ENCODE peak calls at places on chromosomes 13 and 19, in five cellular contexts. One of them, this sample, is unnamed.

GRCh38 chr19:58182577-58182988 is 278 bp upstream of the ZNF274 start:
- DNase-seq in HFF-Myc: no peak
- DNase-seq in ovary: no peak
- DNase-seq in AG04449: no peak
- DNase-seq in AG09309: peak
- DNase-seq in this sample: no peak

GRCh38 chr19:35149463-35149862 is 5.1 kb upstream of the FXYD5 start:
- DNase-seq in AG09309: no peak
- DNase-seq in HFF-Myc: no peak
- DNase-seq in ovary: no peak
- DNase-seq in AG04449: no peak
- DNase-seq in this sample: no peak

GRCh38 chr19:2250765-2251576 is 1.8 kb downstream of the AMH start:
- DNase-seq in AG09309: no peak
- DNase-seq in ovary: no peak
- DNase-seq in HFF-Myc: no peak
- DNase-seq in AG04449: no peak
- DNase-seq in this sample: no peak

GRCh38 chr19:28239270-28239669 is 973.7 kb downstream of the UQCRFS1 start:
- DNase-seq in HFF-Myc: no peak
- DNase-seq in AG09309: no peak
- DNase-seq in AG04449: no peak
- DNase-seq in ovary: no peak
- DNase-seq in this sample: no peak

GRCh38 chr13:99015606-99016520 is 38.0 kb upstream of the DOCK9 start:
- DNase-seq in ovary: no peak
- DNase-seq in HFF-Myc: no peak
- DNase-seq in AG09309: no peak
- DNase-seq in AG04449: no peak
- DNase-seq in this sample: no peak

GRCh38 chr19:928471-929259 is 2.8 kb downstream of the ARID3A start:
- DNase-seq in AG09309: no peak
- DNase-seq in HFF-Myc: no peak
- DNase-seq in AG04449: no peak
- DNase-seq in ovary: peak
- DNase-seq in this sample: no peak

GRCh38 chr13:110832205-110832479 is 82.7 kb downstream of the ANKRD10 start:
- DNase-seq in ovary: no peak
- DNase-seq in AG09309: no peak
- DNase-seq in HFF-Myc: no peak
- DNase-seq in AG04449: no peak
- DNase-seq in this sample: no peak

GRCh38 chr19:6632002-6632621 is 37.8 kb downstream of the TNFSF14 start:
- DNase-seq in AG04449: no peak
- DNase-seq in ovary: peak
- DNase-seq in HFF-Myc: peak
- DNase-seq in AG09309: peak
- DNase-seq in this sample: peak

GRCh38 chr13:20326276-20326675 is 94.2 kb upstream of the GJB6 start:
- DNase-seq in HFF-Myc: no peak
- DNase-seq in AG04449: no peak
- DNase-seq in ovary: no peak
- DNase-seq in AG09309: no peak
- DNase-seq in this sample: no peak

GRCh38 chr13:19289180-19289579 is 107.6 kb upstream of the TUBA3C start:
- DNase-seq in AG09309: no peak
- DNase-seq in HFF-Myc: no peak
- DNase-seq in AG04449: no peak
- DNase-seq in ovary: no peak
- DNase-seq in this sample: no peak

GRCh38 chr19:35048911-35049411 is 7.4 kb downstream of the HPN start:
- DNase-seq in AG04449: no peak
- DNase-seq in HFF-Myc: no peak
- DNase-seq in AG09309: no peak
- DNase-seq in ovary: no peak
- DNase-seq in this sample: no peak

GRCh38 chr19:35248310-35249145 is at the start of gene LSR:
- DNase-seq in AG04449: no peak
- DNase-seq in AG09309: no peak
- DNase-seq in ovary: peak
- DNase-seq in HFF-Myc: no peak
- DNase-seq in this sample: no peak

GRCh38 chr13:71695662-71696061 is 171.3 kb downstream of the DACH1 start:
- DNase-seq in HFF-Myc: no peak
- DNase-seq in AG04449: no peak
- DNase-seq in AG09309: no peak
- DNase-seq in ovary: no peak
- DNase-seq in this sample: no peak

GRCh38 chr19:48715681-48716171 is 3.8 kb downstream of the MAMSTR start:
- DNase-seq in HFF-Myc: no peak
- DNase-seq in AG09309: no peak
- DNase-seq in ovary: peak
- DNase-seq in AG04449: no peak
- DNase-seq in this sample: no peak

GRCh38 chr13:26710166-26710565 is 50.4 kb downstream of the GPR12 start:
- DNase-seq in AG04449: no peak
- DNase-seq in ovary: no peak
- DNase-seq in HFF-Myc: no peak
- DNase-seq in AG09309: no peak
- DNase-seq in this sample: no peak

GRCh38 chr19:42132030-42132628 is at the start of gene POU2F2:
- DNase-seq in ovary: no peak
- DNase-seq in AG09309: no peak
- DNase-seq in AG04449: no peak
- DNase-seq in HFF-Myc: no peak
- DNase-seq in this sample: no peak

GRCh38 chr19:12774588-12775555 is at the start of gene HOOK2:
- DNase-seq in ovary: peak
- DNase-seq in AG04449: no peak
- DNase-seq in AG09309: no peak
- DNase-seq in HFF-Myc: no peak
- DNase-seq in this sample: no peak

GRCh38 chr19:46759817-46760333 is 13.6 kb upstream of the STRN4 start:
- DNase-seq in AG04449: peak
- DNase-seq in HFF-Myc: peak
- DNase-seq in ovary: no peak
- DNase-seq in AG09309: peak
- DNase-seq in this sample: peak

GRCh38 chr13:95540848-95541247 is 11.7 kb upstream of the CLDN10 start:
- DNase-seq in HFF-Myc: no peak
- DNase-seq in AG04449: no peak
- DNase-seq in ovary: no peak
- DNase-seq in AG09309: no peak
- DNase-seq in this sample: no peak

GRCh38 chr19:20660473-20660872 is 898 bp downstream of the ZNF626 start:
- DNase-seq in AG04449: no peak
- DNase-seq in AG09309: no peak
- DNase-seq in ovary: peak
- DNase-seq in HFF-Myc: no peak
- DNase-seq in this sample: no peak

GRCh38 chr19:28500982-28501633 is 711.8 kb downstream of the UQCRFS1 start:
- DNase-seq in AG09309: no peak
- DNase-seq in AG04449: no peak
- DNase-seq in ovary: no peak
- DNase-seq in HFF-Myc: no peak
- DNase-seq in this sample: no peak

GRCh38 chr19:52007805-52008557 is at the start of gene ZNF615:
- DNase-seq in AG09309: peak
- DNase-seq in AG04449: no peak
- DNase-seq in HFF-Myc: peak
- DNase-seq in ovary: peak
- DNase-seq in this sample: peak

GRCh38 chr13:79802389-79803140 is 321.6 kb downstream of the NDFIP2 start:
- DNase-seq in AG09309: no peak
- DNase-seq in HFF-Myc: no peak
- DNase-seq in AG04449: no peak
- DNase-seq in ovary: no peak
- DNase-seq in this sample: no peak

GRCh38 chr13:36028359-36028758 is 102.8 kb downstream of the DCLK1 start:
- DNase-seq in AG04449: no peak
- DNase-seq in HFF-Myc: no peak
- DNase-seq in AG09309: no peak
- DNase-seq in ovary: no peak
- DNase-seq in this sample: no peak

GRCh38 chr19:35856001-35856400 is 710 bp upstream of the KIRREL2 start:
- DNase-seq in AG09309: no peak
- DNase-seq in HFF-Myc: no peak
- DNase-seq in ovary: no peak
- DNase-seq in AG04449: no peak
- DNase-seq in this sample: no peak

DNA sequence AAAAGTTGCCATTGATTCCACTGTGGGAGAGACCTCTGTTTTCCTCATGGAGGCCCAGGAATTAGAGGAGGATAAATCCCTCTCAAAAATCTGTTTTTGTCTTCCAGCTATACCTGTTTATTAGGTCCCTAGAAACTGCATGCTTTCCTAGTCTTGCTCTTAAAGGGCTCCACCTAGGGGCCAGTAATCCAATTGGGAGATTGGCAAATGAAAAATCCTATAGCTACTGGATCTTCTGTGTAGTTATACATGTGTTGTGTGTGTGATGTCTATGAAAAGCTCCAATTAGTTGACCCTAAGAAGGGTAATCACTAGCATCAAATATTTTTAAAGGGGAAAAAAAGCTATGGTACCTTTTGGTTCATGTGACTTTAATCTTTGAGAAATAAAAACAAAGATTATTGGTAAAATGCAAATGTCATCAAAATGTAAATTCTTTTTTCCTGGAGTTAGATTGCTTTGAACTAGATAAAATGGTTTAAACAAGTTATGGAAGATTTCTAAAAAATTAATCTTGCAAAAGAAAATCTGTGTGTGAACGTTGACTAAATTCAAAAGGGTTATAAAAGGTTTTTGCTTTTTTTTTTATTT is 63.4 kb upstream of the C1QTNF9B start:
- DNase-seq in ovary: no peak
- DNase-seq in AG09309: no peak
- DNase-seq in AG04449: no peak
- DNase-seq in HFF-Myc: no peak
- DNase-seq in this sample: no peak
- TF ChIP-seq CTCF in ovary: peak
- TF ChIP-seq CTCF in AG09309: peak
- TF ChIP-seq CTCF in AG04449: peak
- TF ChIP-seq CTCF in HFF-Myc: peak
- TF ChIP-seq CTCF in this sample: peak

GRCh38 chr19:18896421-18896841 is 473 bp upstream of the CERS1 start:
- DNase-seq in AG04449: no peak
- DNase-seq in AG09309: no peak
- DNase-seq in ovary: no peak
- DNase-seq in HFF-Myc: no peak
- DNase-seq in this sample: no peak
- H3K4me3 ChIP-seq in AG04449: peak
- H3K4me3 ChIP-seq in AG09309: peak
- H3K4me3 ChIP-seq in ovary: no peak
- H3K4me3 ChIP-seq in HFF-Myc: no peak
- H3K4me3 ChIP-seq in this sample: no peak

GRCh38 chr19:50352242-50352641 is 13.2 kb downstream of the NAPSA start:
- DNase-seq in AG04449: no peak
- DNase-seq in AG09309: no peak
- DNase-seq in HFF-Myc: no peak
- DNase-seq in ovary: no peak
- DNase-seq in this sample: no peak

GRCh38 chr19:50344661-50345318 is 15.6 kb upstream of the KCNC3 start:
- DNase-seq in HFF-Myc: no peak
- DNase-seq in AG04449: no peak
- DNase-seq in ovary: no peak
- DNase-seq in AG09309: no peak
- DNase-seq in this sample: no peak

GRCh38 chr19:50349277-50350057 is 16.0 kb downstream of the NAPSA start:
- DNase-seq in HFF-Myc: no peak
- DNase-seq in AG04449: no peak
- DNase-seq in ovary: no peak
- DNase-seq in AG09309: no peak
- DNase-seq in this sample: no peak
- TF ChIP-seq CTCF in HFF-Myc: no peak
- TF ChIP-seq CTCF in AG04449: no peak
- TF ChIP-seq CTCF in ovary: no peak
- TF ChIP-seq CTCF in AG09309: peak
- TF ChIP-seq CTCF in this sample: no peak

DNA sequence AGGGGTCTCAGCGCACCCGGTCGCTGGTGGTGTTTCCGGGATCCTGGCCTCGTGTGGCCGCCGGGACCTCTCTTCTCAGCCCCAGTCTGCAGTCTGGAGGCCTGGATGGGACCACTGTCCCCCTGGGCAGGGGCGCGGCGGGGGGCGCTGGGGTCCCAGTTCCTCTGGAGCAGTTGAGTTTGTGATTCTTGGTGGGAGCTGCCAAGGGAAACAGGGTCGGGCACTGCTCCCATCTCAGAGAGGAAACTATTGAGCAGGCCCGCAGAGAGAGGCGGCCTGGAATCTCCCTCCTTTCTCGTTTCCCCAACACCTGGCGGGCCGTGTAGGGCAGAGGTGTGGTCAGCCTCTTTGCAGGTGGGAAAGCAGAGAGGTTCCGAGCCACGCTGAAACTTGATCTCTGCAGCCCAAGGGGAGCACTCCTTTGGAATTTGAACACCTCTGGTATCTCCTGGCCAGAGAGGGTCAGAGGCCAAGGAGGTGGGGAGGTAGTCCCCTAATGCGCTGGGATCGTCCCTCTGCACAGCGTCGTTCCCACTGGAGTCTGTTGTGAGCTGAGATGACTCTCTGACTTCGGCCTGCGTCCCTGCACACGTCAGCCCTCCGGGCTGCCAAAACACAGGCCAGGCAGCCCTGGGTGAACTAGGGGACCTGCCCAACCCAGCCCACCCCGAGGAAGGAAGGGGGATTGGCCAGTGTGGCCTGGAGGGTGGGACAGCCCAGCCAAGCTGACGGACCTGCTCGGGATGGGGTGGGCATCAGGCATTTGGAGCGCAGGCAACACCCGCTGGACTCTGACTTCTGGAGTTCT is 769 bp downstream of the PLEKHF1 start:
- DNase-seq in HFF-Myc: no peak
- DNase-seq in AG09309: no peak
- DNase-seq in ovary: peak
- DNase-seq in AG04449: no peak
- DNase-seq in this sample: no peak
- H3K4me3 ChIP-seq in HFF-Myc: peak
- H3K4me3 ChIP-seq in AG09309: peak
- H3K4me3 ChIP-seq in ovary: peak
- H3K4me3 ChIP-seq in AG04449: peak
- H3K4me3 ChIP-seq in this sample: peak

DNA sequence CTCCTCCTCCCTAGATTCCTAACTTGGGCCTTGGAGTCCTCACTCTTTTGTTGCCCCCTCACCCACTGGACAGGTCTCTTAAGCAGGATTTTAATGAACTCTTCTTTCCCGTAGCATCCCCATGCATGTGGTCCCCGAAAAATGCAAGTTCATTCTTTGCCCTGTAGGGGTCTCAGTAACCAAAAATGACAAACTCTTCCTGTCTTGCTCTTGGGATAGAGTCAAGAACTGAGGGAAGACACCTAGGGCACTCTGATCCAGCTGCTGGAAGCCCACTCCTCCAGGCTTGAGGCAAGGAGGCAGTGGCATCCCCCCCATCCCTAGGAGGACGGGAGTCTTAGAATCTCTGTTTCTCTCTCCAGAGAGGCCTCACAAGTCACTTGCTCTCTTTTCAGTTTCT is 987.0 kb downstream of the DIAPH3 start:
- DNase-seq in AG04449: no peak
- DNase-seq in AG09309: no peak
- DNase-seq in ovary: no peak
- DNase-seq in HFF-Myc: no peak
- DNase-seq in this sample: no peak
- TF ChIP-seq CTCF in AG04449: peak
- TF ChIP-seq CTCF in AG09309: no peak
- TF ChIP-seq CTCF in ovary: no peak
- TF ChIP-seq CTCF in HFF-Myc: no peak
- TF ChIP-seq CTCF in this sample: no peak

This sample was measured in astrocyte of the cerebellum.